ENCODE peak calls at places on chromosomes 1 and 21, in nine cellular contexts. O is K562, B is transverse colon, G is SK-N-SH, C is upper lobe of left lung, J is sigmoid colon, L is HepG2, S is stomach, F is GM12878. Z is an unnamed sample.

GRCh38 chr1:2984399-2985061 is 36.7 kb upstream of the ACTRT2 start:
- DNase-seq in O (no peak), B (no peak), G (no peak), C (no peak), J (peak; percentile 39), L (no peak), S (no peak), F (no peak), Z (peak; percentile 55)

GRCh38 chr1:173206816-173207595 is at the start of gene TNFSF4:
- DNase-seq in O (no peak), B (no peak), G (no peak), C (no peak), J (no peak), L (no peak), S (no peak), F (no peak), Z (no peak)

GRCh38 chr1:87826639-87827345 is 498.1 kb downstream of the LMO4 start:
- DNase-seq in O (peak; percentile 51), B (peak; percentile 34), G (peak; percentile 7), C (peak; percentile 34), J (peak; percentile 67), L (peak; percentile 14), S (no peak), F (peak; percentile 33), Z (peak; percentile 62)

GRCh38 chr21:38350681-38351080 is 93.9 kb downstream of the KCNJ15 start:
- DNase-seq in O (no peak), B (no peak), G (no peak), C (peak; percentile 76), J (no peak), L (no peak), S (no peak), F (no peak), Z (no peak)

GRCh38 chr1:11573293-11573692 is 80.9 kb downstream of the FBXO2 start:
- DNase-seq in O (no peak), B (no peak), G (no peak), C (no peak), J (no peak), L (no peak), S (no peak), F (no peak), Z (no peak)

GRCh38 chr1:96971849-96972602 is 250.4 kb downstream of the PTBP2 start:
- DNase-seq in O (no peak), B (no peak), G (no peak), C (no peak), J (no peak), L (no peak), S (no peak), F (no peak), Z (no peak)

GRCh38 chr1:235057385-235058306 is 71.0 kb downstream of the TOMM20 start:
- DNase-seq in O (no peak), B (no peak), G (no peak), C (no peak), J (no peak), L (no peak), S (no peak), F (no peak), Z (no peak)

GRCh38 chr1:22273686-22274681 is 131.1 kb upstream of the WNT4 start:
- DNase-seq in O (no peak), B (no peak), G (no peak), C (no peak), J (no peak), L (no peak), S (no peak), F (no peak), Z (no peak)

GRCh38 chr21:27300770-27301169 is 333.9 kb upstream of the ADAMTS5 start:
- DNase-seq in O (no peak), B (no peak), G (no peak), C (no peak), J (no peak), L (no peak), S (no peak), F (no peak), Z (no peak)

GRCh38 chr1:150009604-150010387 is 730 bp downstream of the OTUD7B start:
- DNase-seq in O (peak; percentile 30), B (peak; percentile 36), G (peak; percentile 38), C (peak; percentile 59), J (peak; percentile 85), L (peak; percentile 35), S (peak; percentile 43), F (no peak), Z (no peak)

GRCh38 chr1:229379901-229380300 is 37.1 kb upstream of the CCSAP start:
- DNase-seq in O (no peak), B (no peak), G (no peak), C (no peak), J (no peak), L (no peak), S (no peak), F (no peak), Z (no peak)

GRCh38 chr21:30199989-30200388 is 15.9 kb downstream of the CLDN8 start:
- DNase-seq in O (no peak), B (no peak), G (no peak), C (no peak), J (no peak), L (no peak), S (no peak), F (no peak), Z (no peak)

DNA sequence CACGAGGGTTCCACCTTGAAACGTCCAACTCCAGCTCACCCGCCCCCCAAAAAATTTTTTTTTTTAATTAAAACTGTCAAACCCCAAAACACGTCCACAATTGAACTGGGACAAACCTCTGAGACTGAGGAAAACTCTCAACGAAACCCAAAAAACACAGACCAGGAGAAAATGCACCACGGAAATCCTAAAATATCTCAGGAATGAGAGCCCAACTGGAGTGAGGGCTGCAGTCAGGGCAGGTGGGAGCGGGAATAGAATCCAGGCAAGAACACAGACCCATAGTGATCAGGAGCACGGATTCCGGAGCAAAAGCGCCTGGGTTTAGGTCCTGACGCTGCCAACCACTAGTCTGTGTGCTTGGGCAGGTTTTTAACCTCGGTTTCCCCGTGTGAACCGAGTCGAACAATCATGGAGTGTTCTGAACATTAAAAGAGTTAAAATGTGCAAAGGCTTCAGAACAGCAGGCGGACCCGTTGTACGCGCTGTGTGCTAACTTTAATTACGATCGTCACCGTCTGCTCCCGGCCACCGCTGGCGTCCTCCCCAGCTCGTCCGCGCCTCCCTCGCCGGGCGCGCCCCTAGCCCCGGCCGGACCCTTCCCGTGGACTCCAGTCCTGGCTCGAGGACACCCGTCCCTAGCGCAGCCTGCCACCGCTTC is 624 bp downstream of the ARHGAP29 start:
- DNase-seq in O (no peak), B (peak; percentile 40), G (no peak), C (peak; percentile 38), J (peak; percentile 70), L (no peak), S (peak; percentile 50), F (no peak), Z (peak; percentile 72)
- TF ChIP-seq POLR2AphosphoS5 in O (no peak), B (no peak), G (no peak), C (no peak), J (no peak), L (no peak), S (no peak), F (no peak), Z (no peak)

GRCh38 chr1:1090424-1091343 is 16.6 kb upstream of the RNF223 start:
- DNase-seq in O (no peak), B (peak; percentile 7), G (peak; percentile 30), C (no peak), J (no peak), L (no peak), S (no peak), F (no peak), Z (no peak)

GRCh38 chr1:1091344-1092148 is 17.4 kb upstream of the RNF223 start:
- DNase-seq in O (peak; percentile 95), B (peak; percentile 6), G (peak; percentile 85), C (no peak), J (no peak), L (no peak), S (no peak), F (no peak), Z (no peak)

GRCh38 chr1:1093610-1093943 is 19.5 kb upstream of the RNF223 start:
- DNase-seq in O (no peak), B (peak; percentile 3), G (no peak), C (no peak), J (no peak), L (no peak), S (no peak), F (no peak), Z (no peak)

GRCh38 chr1:1092149-1092855 is 18.2 kb upstream of the RNF223 start:
- DNase-seq in O (no peak), B (peak; percentile 5), G (peak; percentile 24), C (no peak), J (no peak), L (no peak), S (no peak), F (no peak), Z (peak; percentile 78)

DNA sequence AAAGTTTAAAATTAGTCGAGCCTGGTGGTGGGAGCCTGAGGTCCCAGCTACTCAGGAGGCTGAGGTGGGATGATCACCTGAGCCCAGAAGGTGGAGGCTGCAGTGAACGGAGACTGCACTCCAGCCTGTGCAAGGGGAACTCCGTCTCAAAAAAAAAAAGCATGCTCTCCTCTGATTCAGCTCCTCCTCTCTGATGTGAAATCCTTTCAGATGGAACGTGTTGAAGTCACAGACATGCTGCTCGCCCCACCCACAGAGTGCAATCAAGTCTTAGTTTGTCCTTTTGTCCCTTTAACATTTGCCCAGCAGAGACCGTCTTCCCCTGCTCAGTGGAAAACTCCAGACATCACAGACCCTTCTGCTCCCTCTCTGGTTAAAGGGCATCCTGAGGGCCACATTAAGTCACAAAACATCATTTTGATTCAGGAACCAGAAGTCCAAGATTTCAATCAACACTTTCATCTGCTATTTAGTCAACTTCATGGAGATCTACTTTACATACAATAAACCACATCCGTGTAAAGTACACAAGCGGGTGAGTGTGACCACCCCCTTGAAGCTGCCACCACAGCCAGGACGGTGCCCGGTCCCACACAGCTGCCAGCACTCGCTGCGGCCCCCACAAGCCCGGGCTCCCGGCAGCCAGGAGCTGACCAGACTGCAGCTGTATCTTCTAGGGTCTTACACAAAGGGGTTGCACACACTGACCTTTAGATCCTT is 18.9 kb upstream of the RNF223 start:
- DNase-seq in O (no peak), B (peak; percentile 4), G (peak; percentile 14), C (no peak), J (no peak), L (no peak), S (no peak), F (no peak), Z (no peak)
- TF ChIP-seq EP300 in O (no peak), B (no peak), G (no peak), C (no peak), J (no peak), L (no peak), S (no peak), F (no peak), Z (no peak)

DNA sequence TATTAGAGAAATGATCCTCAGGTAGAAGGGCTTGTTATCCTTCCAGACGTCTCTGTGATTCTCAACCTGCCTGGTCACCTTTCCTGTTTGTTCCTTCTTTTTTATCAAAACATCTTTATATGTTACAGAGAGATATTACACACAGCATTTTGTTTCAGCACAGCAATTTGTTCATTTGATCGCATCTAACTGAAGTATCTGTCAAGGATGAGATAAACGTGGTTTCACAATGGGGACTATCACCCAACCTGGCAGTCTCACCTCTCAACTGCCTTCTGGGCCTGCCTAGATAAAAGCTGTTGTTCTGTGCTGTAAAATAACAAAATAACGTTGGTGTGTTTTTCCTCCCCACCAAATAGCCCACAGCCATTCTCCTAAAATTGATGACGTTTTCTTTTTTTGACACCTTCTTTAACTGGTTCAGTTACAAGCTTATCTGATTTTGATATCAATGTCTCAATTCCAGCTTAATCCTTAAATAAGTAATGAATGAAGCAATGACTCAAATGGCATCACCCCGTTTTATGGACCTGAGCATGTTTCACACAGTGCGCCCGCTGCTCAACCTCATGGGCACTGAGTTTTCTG is 367.9 kb upstream of the RUNX1 start:
- DNase-seq in O (no peak), B (no peak), G (no peak), C (no peak), J (no peak), L (no peak), S (no peak), F (no peak), Z (no peak)
- TF ChIP-seq CTCF in O (no peak), B (no peak), G (no peak), C (no peak), J (no peak), L (no peak), S (no peak), F (no peak), Z (no peak)

GRCh38 chr1:246415028-246415427 is 92.1 kb downstream of the SMYD3 start:
- DNase-seq in O (no peak), B (no peak), G (no peak), C (no peak), J (no peak), L (no peak), S (no peak), F (no peak), Z (no peak)
- TF ChIP-seq POLR2AphosphoS5 in O (no peak), B (no peak), G (no peak), C (no peak), J (no peak), L (no peak), S (no peak), F (no peak), Z (no peak)